ENCODE peak calls at places on chromosomes 5 and 9, in ten cellular contexts. One of them, this sample, is unnamed.

GRCh38 chr9:133356391-133357091 is at the start of the genes SURF1 and SURF2:
- DNase-seq in H9: peak; percentile 88
- DNase-seq in GM23338: peak; percentile 95
- DNase-seq in BE2C: peak; percentile 96
- DNase-seq in ascending aorta: peak; percentile 52
- DNase-seq in spleen: peak; percentile 98
- DNase-seq in sigmoid colon: peak; percentile 93
- DNase-seq in hepatocyte: peak; percentile 96
- DNase-seq in CD8-positive, alpha-beta T cell: peak; percentile 88
- DNase-seq in fibroblast of lung: peak; percentile 69
- DNase-seq in this sample: peak; percentile 60

GRCh38 chr9:16069671-16070586 is 517.1 kb downstream of the CCDC171 start:
- DNase-seq in H9: no peak
- DNase-seq in GM23338: no peak
- DNase-seq in BE2C: no peak
- DNase-seq in ascending aorta: no peak
- DNase-seq in spleen: no peak
- DNase-seq in sigmoid colon: no peak
- DNase-seq in hepatocyte: no peak
- DNase-seq in CD8-positive, alpha-beta T cell: no peak
- DNase-seq in fibroblast of lung: peak; percentile 48
- DNase-seq in this sample: no peak

GRCh38 chr9:112535811-112536210 is 49.2 kb downstream of the KIAA1958 start:
- DNase-seq in H9: no peak
- DNase-seq in GM23338: no peak
- DNase-seq in BE2C: no peak
- DNase-seq in ascending aorta: no peak
- DNase-seq in spleen: no peak
- DNase-seq in sigmoid colon: no peak
- DNase-seq in hepatocyte: no peak
- DNase-seq in CD8-positive, alpha-beta T cell: no peak
- DNase-seq in fibroblast of lung: peak; percentile 14
- DNase-seq in this sample: no peak

GRCh38 chr5:171667341-171668096 is 118.1 kb upstream of the SMIM23 start:
- DNase-seq in H9: peak; percentile 84
- DNase-seq in GM23338: peak; percentile 91
- DNase-seq in BE2C: no peak
- DNase-seq in ascending aorta: no peak
- DNase-seq in spleen: no peak
- DNase-seq in sigmoid colon: peak; percentile 79
- DNase-seq in hepatocyte: peak; percentile 55
- DNase-seq in CD8-positive, alpha-beta T cell: no peak
- DNase-seq in fibroblast of lung: peak; percentile 65
- DNase-seq in this sample: peak; percentile 77

GRCh38 chr5:106314221-106314824 is 1356.4 kb downstream of the EFNA5 start:
- DNase-seq in H9: no peak
- DNase-seq in GM23338: no peak
- DNase-seq in BE2C: no peak
- DNase-seq in ascending aorta: no peak
- DNase-seq in spleen: no peak
- DNase-seq in sigmoid colon: no peak
- DNase-seq in hepatocyte: no peak
- DNase-seq in CD8-positive, alpha-beta T cell: no peak
- DNase-seq in fibroblast of lung: peak; percentile 39
- DNase-seq in this sample: no peak

GRCh38 chr9:114908104-114908621 is 22.2 kb downstream of the TNFSF8 start:
- DNase-seq in H9: peak; percentile 46
- DNase-seq in GM23338: no peak
- DNase-seq in BE2C: no peak
- DNase-seq in ascending aorta: no peak
- DNase-seq in spleen: no peak
- DNase-seq in sigmoid colon: no peak
- DNase-seq in hepatocyte: peak; percentile 52
- DNase-seq in CD8-positive, alpha-beta T cell: no peak
- DNase-seq in fibroblast of lung: no peak
- DNase-seq in this sample: peak; percentile 100

GRCh38 chr9:122807271-122807900 is 7.5 kb downstream of the OR1K1 start:
- DNase-seq in H9: no peak
- DNase-seq in GM23338: no peak
- DNase-seq in BE2C: no peak
- DNase-seq in ascending aorta: no peak
- DNase-seq in spleen: no peak
- DNase-seq in sigmoid colon: no peak
- DNase-seq in hepatocyte: no peak
- DNase-seq in CD8-positive, alpha-beta T cell: no peak
- DNase-seq in fibroblast of lung: no peak
- DNase-seq in this sample: no peak

GRCh38 chr5:94021246-94021645 is 279.8 kb upstream of the POU5F2 start:
- DNase-seq in H9: no peak
- DNase-seq in GM23338: no peak
- DNase-seq in BE2C: no peak
- DNase-seq in ascending aorta: no peak
- DNase-seq in spleen: no peak
- DNase-seq in sigmoid colon: no peak
- DNase-seq in hepatocyte: no peak
- DNase-seq in CD8-positive, alpha-beta T cell: no peak
- DNase-seq in fibroblast of lung: peak; percentile 50
- DNase-seq in this sample: peak; percentile 73

GRCh38 chr5:145324101-145324500 is 511.0 kb downstream of the PRELID2 start:
- DNase-seq in H9: no peak
- DNase-seq in GM23338: no peak
- DNase-seq in BE2C: no peak
- DNase-seq in ascending aorta: no peak
- DNase-seq in spleen: no peak
- DNase-seq in sigmoid colon: no peak
- DNase-seq in hepatocyte: no peak
- DNase-seq in CD8-positive, alpha-beta T cell: no peak
- DNase-seq in fibroblast of lung: no peak
- DNase-seq in this sample: peak; percentile 29

GRCh38 chr9:117080996-117081395 is 333.9 kb downstream of the ASTN2 start:
- DNase-seq in H9: peak; percentile 44
- DNase-seq in GM23338: peak; percentile 77
- DNase-seq in BE2C: peak; percentile 38
- DNase-seq in ascending aorta: no peak
- DNase-seq in spleen: no peak
- DNase-seq in sigmoid colon: no peak
- DNase-seq in hepatocyte: no peak
- DNase-seq in CD8-positive, alpha-beta T cell: no peak
- DNase-seq in fibroblast of lung: no peak
- DNase-seq in this sample: no peak

GRCh38 chr5:61171479-61171878 is 9.2 kb upstream of the SMIM15 start:
- DNase-seq in H9: no peak
- DNase-seq in GM23338: no peak
- DNase-seq in BE2C: no peak
- DNase-seq in ascending aorta: no peak
- DNase-seq in spleen: no peak
- DNase-seq in sigmoid colon: no peak
- DNase-seq in hepatocyte: no peak
- DNase-seq in CD8-positive, alpha-beta T cell: no peak
- DNase-seq in fibroblast of lung: no peak
- DNase-seq in this sample: no peak

GRCh38 chr9:122222741-122223140 is 6.0 kb downstream of the LHX6 start:
- DNase-seq in H9: no peak
- DNase-seq in GM23338: no peak
- DNase-seq in BE2C: no peak
- DNase-seq in ascending aorta: no peak
- DNase-seq in spleen: no peak
- DNase-seq in sigmoid colon: no peak
- DNase-seq in hepatocyte: no peak
- DNase-seq in CD8-positive, alpha-beta T cell: no peak
- DNase-seq in fibroblast of lung: no peak
- DNase-seq in this sample: no peak

GRCh38 chr5:95181650-95182049 is 103.2 kb downstream of the MCTP1 start:
- DNase-seq in H9: no peak
- DNase-seq in GM23338: no peak
- DNase-seq in BE2C: no peak
- DNase-seq in ascending aorta: no peak
- DNase-seq in spleen: no peak
- DNase-seq in sigmoid colon: no peak
- DNase-seq in hepatocyte: no peak
- DNase-seq in CD8-positive, alpha-beta T cell: no peak
- DNase-seq in fibroblast of lung: no peak
- DNase-seq in this sample: no peak

GRCh38 chr5:95172659-95173058 is 112.2 kb downstream of the MCTP1 start:
- DNase-seq in H9: no peak
- DNase-seq in GM23338: peak; percentile 25
- DNase-seq in BE2C: no peak
- DNase-seq in ascending aorta: no peak
- DNase-seq in spleen: no peak
- DNase-seq in sigmoid colon: no peak
- DNase-seq in hepatocyte: no peak
- DNase-seq in CD8-positive, alpha-beta T cell: no peak
- DNase-seq in fibroblast of lung: no peak
- DNase-seq in this sample: no peak

DNA sequence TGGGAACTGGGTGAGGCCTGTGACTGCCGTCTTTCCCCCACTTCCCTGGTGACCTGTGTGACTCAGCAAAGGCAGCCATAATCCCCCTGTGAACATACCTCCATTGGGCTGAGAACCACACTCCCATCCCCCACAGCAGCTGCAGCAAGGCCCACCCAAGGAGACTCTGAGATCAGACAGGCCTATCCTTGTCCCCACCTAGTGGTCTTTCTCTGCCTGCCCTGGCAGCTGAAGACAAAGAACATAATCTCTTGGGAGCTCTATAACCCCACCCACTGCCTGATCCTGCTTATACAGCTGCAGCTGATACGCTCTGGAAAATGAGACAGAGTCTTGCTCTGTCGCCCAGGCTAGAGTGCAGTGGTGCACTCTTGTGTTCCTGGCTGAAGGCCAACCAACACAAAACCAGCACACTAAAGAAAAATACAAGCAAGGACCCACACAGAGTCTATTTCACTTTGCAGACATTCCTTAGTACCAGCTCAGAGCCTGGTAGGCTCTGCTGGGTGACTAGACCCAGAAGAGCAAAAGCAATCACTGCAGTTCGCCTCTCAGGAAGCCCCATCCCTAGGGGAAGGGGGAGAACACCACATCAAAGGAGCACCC is 106.7 kb downstream of the MCTP1 start:
- DNase-seq in H9: peak; percentile 95
- DNase-seq in GM23338: peak; percentile 90
- DNase-seq in BE2C: peak; percentile 81
- DNase-seq in ascending aorta: no peak
- DNase-seq in spleen: no peak
- DNase-seq in sigmoid colon: no peak
- DNase-seq in hepatocyte: peak; percentile 36
- DNase-seq in CD8-positive, alpha-beta T cell: no peak
- DNase-seq in fibroblast of lung: peak; percentile 51
- DNase-seq in this sample: no peak
- TF ChIP-seq CTCF in H9: peak; percentile 73
- TF ChIP-seq CTCF in GM23338: peak; percentile 62
- TF ChIP-seq CTCF in BE2C: peak; percentile 56
- TF ChIP-seq CTCF in ascending aorta: no peak
- TF ChIP-seq CTCF in spleen: no peak
- TF ChIP-seq CTCF in sigmoid colon: no peak
- TF ChIP-seq CTCF in hepatocyte: peak; percentile 24
- TF ChIP-seq CTCF in CD8-positive, alpha-beta T cell: no peak
- TF ChIP-seq CTCF in fibroblast of lung: peak; percentile 29
- TF ChIP-seq CTCF in this sample: no peak

GRCh38 chr9:109453210-109453842 is 44.8 kb downstream of the PTPN3 start:
- DNase-seq in H9: no peak
- DNase-seq in GM23338: no peak
- DNase-seq in BE2C: no peak
- DNase-seq in ascending aorta: no peak
- DNase-seq in spleen: no peak
- DNase-seq in sigmoid colon: no peak
- DNase-seq in hepatocyte: peak; percentile 63
- DNase-seq in CD8-positive, alpha-beta T cell: no peak
- DNase-seq in fibroblast of lung: peak; percentile 21
- DNase-seq in this sample: peak; percentile 95
- H3K4me1 ChIP-seq in H9: peaks cover 2% of the 10 kb centered on the region
- H3K4me1 ChIP-seq in GM23338: peaks cover 23% of the 10 kb centered on the region
- H3K4me1 ChIP-seq in BE2C: no peaks in the 10 kb centered on the region
- H3K4me1 ChIP-seq in ascending aorta: no peaks in the 10 kb centered on the region
- H3K4me1 ChIP-seq in spleen: no peaks in the 10 kb centered on the region
- H3K4me1 ChIP-seq in sigmoid colon: no peaks in the 10 kb centered on the region
- H3K4me1 ChIP-seq in hepatocyte: no peaks in the 10 kb centered on the region
- H3K4me1 ChIP-seq in CD8-positive, alpha-beta T cell: no peaks in the 10 kb centered on the region
- H3K4me1 ChIP-seq in fibroblast of lung: no peaks in the 10 kb centered on the region
- H3K4me1 ChIP-seq in this sample: peaks cover 21% of the 10 kb centered on the region

DNA sequence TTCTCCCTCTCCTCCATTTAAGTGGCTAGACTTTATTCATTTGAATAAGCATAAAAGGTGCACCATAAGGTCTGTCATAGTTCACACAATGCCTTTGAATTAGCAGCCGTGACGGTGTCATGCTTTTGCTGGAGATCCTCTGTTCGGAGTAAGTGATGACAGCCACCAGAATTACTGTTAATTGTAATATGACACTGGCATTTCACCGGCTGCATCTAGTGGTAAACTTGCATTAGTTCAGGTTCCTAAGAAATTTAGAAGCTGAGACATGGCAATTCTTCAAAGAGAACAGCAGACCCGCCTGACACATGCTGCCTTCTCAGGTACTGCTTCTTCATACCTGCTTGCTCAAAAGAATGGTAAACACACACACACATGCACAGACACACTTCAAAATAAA is 241.7 kb downstream of the EBF1 start:
- DNase-seq in H9: no peak
- DNase-seq in GM23338: peak; percentile 28
- DNase-seq in BE2C: no peak
- DNase-seq in ascending aorta: no peak
- DNase-seq in spleen: no peak
- DNase-seq in sigmoid colon: no peak
- DNase-seq in hepatocyte: no peak
- DNase-seq in CD8-positive, alpha-beta T cell: no peak
- DNase-seq in fibroblast of lung: no peak
- DNase-seq in this sample: no peak
- TF ChIP-seq CTCF in H9: no peak
- TF ChIP-seq CTCF in GM23338: no peak
- TF ChIP-seq CTCF in BE2C: no peak
- TF ChIP-seq CTCF in ascending aorta: no peak
- TF ChIP-seq CTCF in spleen: no peak
- TF ChIP-seq CTCF in sigmoid colon: no peak
- TF ChIP-seq CTCF in hepatocyte: no peak
- TF ChIP-seq CTCF in CD8-positive, alpha-beta T cell: no peak
- TF ChIP-seq CTCF in fibroblast of lung: no peak
- TF ChIP-seq CTCF in this sample: no peak

GRCh38 chr5:132451387-132451786 is 39.2 kb downstream of the IRF1 start:
- DNase-seq in H9: no peak
- DNase-seq in GM23338: no peak
- DNase-seq in BE2C: no peak
- DNase-seq in ascending aorta: no peak
- DNase-seq in spleen: peak; percentile 27
- DNase-seq in sigmoid colon: no peak
- DNase-seq in hepatocyte: no peak
- DNase-seq in CD8-positive, alpha-beta T cell: no peak
- DNase-seq in fibroblast of lung: no peak
- DNase-seq in this sample: no peak
- H3K4me1 ChIP-seq in H9: peaks cover 9% of the 10 kb centered on the region
- H3K4me1 ChIP-seq in GM23338: peaks cover 19% of the 10 kb centered on the region
- H3K4me1 ChIP-seq in BE2C: no peaks in the 10 kb centered on the region
- H3K4me1 ChIP-seq in ascending aorta: peaks cover 3% of the 10 kb centered on the region
- H3K4me1 ChIP-seq in spleen: peaks cover 23% of the 10 kb centered on the region
- H3K4me1 ChIP-seq in sigmoid colon: peaks cover 20% of the 10 kb centered on the region
- H3K4me1 ChIP-seq in hepatocyte: peaks cover 7% of the 10 kb centered on the region
- H3K4me1 ChIP-seq in CD8-positive, alpha-beta T cell: peaks cover 52% of the 10 kb centered on the region
- H3K4me1 ChIP-seq in fibroblast of lung: peaks cover 12% of the 10 kb centered on the region
- H3K4me1 ChIP-seq in this sample: peaks cover 14% of the 10 kb centered on the region

DNA sequence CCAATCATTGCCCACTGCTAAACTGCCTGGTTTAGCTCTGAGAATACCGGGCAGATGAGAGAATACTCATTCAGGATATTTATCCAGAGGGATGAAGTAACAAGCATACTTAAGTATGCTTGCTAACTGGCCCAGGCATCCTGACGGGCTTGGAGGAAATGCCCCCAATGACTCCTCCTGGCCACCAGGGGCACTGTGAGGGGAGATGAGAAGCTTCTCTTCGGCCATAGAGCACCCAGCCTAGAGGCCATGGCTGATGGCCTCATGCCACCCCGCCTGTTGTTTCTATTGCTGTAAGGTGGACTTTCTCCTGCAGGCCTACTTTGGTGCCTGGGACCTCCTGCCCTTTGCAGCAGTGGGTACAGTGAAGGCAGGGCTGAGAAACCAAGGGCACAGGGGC is 134.5 kb upstream of the FSTL4 start:
- DNase-seq in H9: no peak
- DNase-seq in GM23338: peak; percentile 72
- DNase-seq in BE2C: peak; percentile 52
- DNase-seq in ascending aorta: no peak
- DNase-seq in spleen: no peak
- DNase-seq in sigmoid colon: no peak
- DNase-seq in hepatocyte: no peak
- DNase-seq in CD8-positive, alpha-beta T cell: no peak
- DNase-seq in fibroblast of lung: no peak
- DNase-seq in this sample: no peak
- TF ChIP-seq CTCF in H9: peak; percentile 63
- TF ChIP-seq CTCF in GM23338: peak; percentile 66
- TF ChIP-seq CTCF in BE2C: peak; percentile 65
- TF ChIP-seq CTCF in ascending aorta: no peak
- TF ChIP-seq CTCF in spleen: no peak
- TF ChIP-seq CTCF in sigmoid colon: no peak
- TF ChIP-seq CTCF in hepatocyte: no peak
- TF ChIP-seq CTCF in CD8-positive, alpha-beta T cell: no peak
- TF ChIP-seq CTCF in fibroblast of lung: peak; percentile 3
- TF ChIP-seq CTCF in this sample: peak; percentile 30